ENCODE peak calls at places on chromosome 19, in nine cellular contexts. One of them, this sample, is unnamed. For H3K4me1, the result is how much of the 10 kb centered on the place peaks cover.

GRCh38 chr19:48896191-48896720 is 2.3 kb downstream of the TULP2 start:
- DNase-seq in tibial nerve: peak
- DNase-seq in fibroblast of lung: peak
- DNase-seq in IMR-90: no peak
- DNase-seq in right lobe of liver: peak
- DNase-seq in A673: peak
- DNase-seq in psoas muscle: peak
- DNase-seq in cardiac muscle cell: peak
- DNase-seq in tibial artery: peak
- DNase-seq in this sample: no peak

GRCh38 chr19:48354332-48354992 is 9.3 kb downstream of the TMEM143 start:
- DNase-seq in tibial nerve: no peak
- DNase-seq in fibroblast of lung: peak
- DNase-seq in IMR-90: peak
- DNase-seq in right lobe of liver: no peak
- DNase-seq in A673: no peak
- DNase-seq in psoas muscle: no peak
- DNase-seq in cardiac muscle cell: no peak
- DNase-seq in tibial artery: no peak
- DNase-seq in this sample: no peak

GRCh38 chr19:8576273-8576993 is 809 bp downstream of the MYO1F start:
- DNase-seq in tibial nerve: no peak
- DNase-seq in fibroblast of lung: no peak
- DNase-seq in IMR-90: no peak
- DNase-seq in right lobe of liver: peak
- DNase-seq in A673: no peak
- DNase-seq in psoas muscle: no peak
- DNase-seq in cardiac muscle cell: no peak
- DNase-seq in tibial artery: no peak
- DNase-seq in this sample: no peak

GRCh38 chr19:2050991-2051770 is at the start of gene MKNK2:
- DNase-seq in tibial nerve: peak
- DNase-seq in fibroblast of lung: peak
- DNase-seq in IMR-90: peak
- DNase-seq in right lobe of liver: peak
- DNase-seq in A673: peak
- DNase-seq in psoas muscle: peak
- DNase-seq in cardiac muscle cell: peak
- DNase-seq in tibial artery: peak
- DNase-seq in this sample: peak

GRCh38 chr19:39924389-39924788 is 10.0 kb downstream of the FCGBP start:
- DNase-seq in tibial nerve: no peak
- DNase-seq in fibroblast of lung: no peak
- DNase-seq in IMR-90: no peak
- DNase-seq in right lobe of liver: no peak
- DNase-seq in A673: no peak
- DNase-seq in psoas muscle: no peak
- DNase-seq in cardiac muscle cell: no peak
- DNase-seq in tibial artery: no peak
- DNase-seq in this sample: no peak

GRCh38 chr19:19224852-19225494 is 13.2 kb downstream of the NCAN start:
- DNase-seq in tibial nerve: peak
- DNase-seq in fibroblast of lung: peak
- DNase-seq in IMR-90: peak
- DNase-seq in right lobe of liver: peak
- DNase-seq in A673: peak
- DNase-seq in psoas muscle: peak
- DNase-seq in cardiac muscle cell: peak
- DNase-seq in tibial artery: peak
- DNase-seq in this sample: no peak

GRCh38 chr19:38125238-38125637 is 98.8 kb downstream of the DPF1 start:
- DNase-seq in tibial nerve: no peak
- DNase-seq in fibroblast of lung: no peak
- DNase-seq in IMR-90: no peak
- DNase-seq in right lobe of liver: no peak
- DNase-seq in A673: no peak
- DNase-seq in psoas muscle: no peak
- DNase-seq in cardiac muscle cell: no peak
- DNase-seq in tibial artery: no peak
- DNase-seq in this sample: no peak

GRCh38 chr19:8045872-8046568 is 6.5 kb upstream of the CCL25 start:
- DNase-seq in tibial nerve: no peak
- DNase-seq in fibroblast of lung: no peak
- DNase-seq in IMR-90: no peak
- DNase-seq in right lobe of liver: no peak
- DNase-seq in A673: no peak
- DNase-seq in psoas muscle: no peak
- DNase-seq in cardiac muscle cell: no peak
- DNase-seq in tibial artery: no peak
- DNase-seq in this sample: no peak

GRCh38 chr19:6056801-6057650 is 53.3 kb downstream of the RFX2 start:
- DNase-seq in tibial nerve: peak
- DNase-seq in fibroblast of lung: peak
- DNase-seq in IMR-90: peak
- DNase-seq in right lobe of liver: peak
- DNase-seq in A673: peak
- DNase-seq in psoas muscle: peak
- DNase-seq in cardiac muscle cell: no peak
- DNase-seq in tibial artery: peak
- DNase-seq in this sample: no peak

GRCh38 chr19:19502808-19503602 is 12.3 kb downstream of the TSSK6 start:
- DNase-seq in tibial nerve: no peak
- DNase-seq in fibroblast of lung: no peak
- DNase-seq in IMR-90: no peak
- DNase-seq in right lobe of liver: no peak
- DNase-seq in A673: no peak
- DNase-seq in psoas muscle: no peak
- DNase-seq in cardiac muscle cell: no peak
- DNase-seq in tibial artery: no peak
- DNase-seq in this sample: no peak

GRCh38 chr19:49067554-49067953 is 2.9 kb upstream of the NTF4 start:
- DNase-seq in tibial nerve: no peak
- DNase-seq in fibroblast of lung: no peak
- DNase-seq in IMR-90: no peak
- DNase-seq in right lobe of liver: no peak
- DNase-seq in A673: no peak
- DNase-seq in psoas muscle: no peak
- DNase-seq in cardiac muscle cell: peak
- DNase-seq in tibial artery: no peak
- DNase-seq in this sample: no peak

GRCh38 chr19:43476606-43477005 is 11.2 kb upstream of the LYPD3 start:
- DNase-seq in tibial nerve: no peak
- DNase-seq in fibroblast of lung: peak
- DNase-seq in IMR-90: peak
- DNase-seq in right lobe of liver: no peak
- DNase-seq in A673: peak
- DNase-seq in psoas muscle: no peak
- DNase-seq in cardiac muscle cell: no peak
- DNase-seq in tibial artery: no peak
- DNase-seq in this sample: no peak

GRCh38 chr19:37654525-37654832 is 786 bp downstream of the ZFP30 start:
- DNase-seq in tibial nerve: no peak
- DNase-seq in fibroblast of lung: peak
- DNase-seq in IMR-90: peak
- DNase-seq in right lobe of liver: no peak
- DNase-seq in A673: peak
- DNase-seq in psoas muscle: no peak
- DNase-seq in cardiac muscle cell: peak
- DNase-seq in tibial artery: no peak
- DNase-seq in this sample: no peak

GRCh38 chr19:54673222-54673621 is 10.4 kb downstream of the LILRB4 start:
- DNase-seq in tibial nerve: no peak
- DNase-seq in fibroblast of lung: no peak
- DNase-seq in IMR-90: no peak
- DNase-seq in right lobe of liver: no peak
- DNase-seq in A673: no peak
- DNase-seq in psoas muscle: no peak
- DNase-seq in cardiac muscle cell: no peak
- DNase-seq in tibial artery: peak
- DNase-seq in this sample: no peak

GRCh38 chr19:23817519-23817918 is 58.8 kb upstream of the ZNF681 start:
- DNase-seq in tibial nerve: no peak
- DNase-seq in fibroblast of lung: peak
- DNase-seq in IMR-90: peak
- DNase-seq in right lobe of liver: no peak
- DNase-seq in A673: peak
- DNase-seq in psoas muscle: no peak
- DNase-seq in cardiac muscle cell: peak
- DNase-seq in tibial artery: no peak
- DNase-seq in this sample: no peak

GRCh38 chr19:18798384-18799352 is 7.6 kb upstream of the COMP start:
- DNase-seq in tibial nerve: no peak
- DNase-seq in fibroblast of lung: no peak
- DNase-seq in IMR-90: no peak
- DNase-seq in right lobe of liver: no peak
- DNase-seq in A673: no peak
- DNase-seq in psoas muscle: no peak
- DNase-seq in cardiac muscle cell: no peak
- DNase-seq in tibial artery: no peak
- DNase-seq in this sample: no peak

GRCh38 chr19:35206379-35206778 is 22.2 kb downstream of the FAM187B start:
- DNase-seq in tibial nerve: no peak
- DNase-seq in fibroblast of lung: no peak
- DNase-seq in IMR-90: no peak
- DNase-seq in right lobe of liver: peak
- DNase-seq in A673: no peak
- DNase-seq in psoas muscle: no peak
- DNase-seq in cardiac muscle cell: no peak
- DNase-seq in tibial artery: no peak
- DNase-seq in this sample: no peak

GRCh38 chr19:29845576-29846176 is 33.9 kb downstream of the CCNE1 start:
- DNase-seq in tibial nerve: no peak
- DNase-seq in fibroblast of lung: no peak
- DNase-seq in IMR-90: peak
- DNase-seq in right lobe of liver: no peak
- DNase-seq in A673: peak
- DNase-seq in psoas muscle: peak
- DNase-seq in cardiac muscle cell: peak
- DNase-seq in tibial artery: no peak
- DNase-seq in this sample: no peak

GRCh38 chr19:46196410-46197124 is 33.0 kb upstream of the IGFL1 start:
- DNase-seq in tibial nerve: no peak
- DNase-seq in fibroblast of lung: no peak
- DNase-seq in IMR-90: no peak
- DNase-seq in right lobe of liver: no peak
- DNase-seq in A673: no peak
- DNase-seq in psoas muscle: no peak
- DNase-seq in cardiac muscle cell: no peak
- DNase-seq in tibial artery: no peak
- DNase-seq in this sample: no peak

GRCh38 chr19:5693195-5694166 is 3.4 kb downstream of the RPL36 start:
- DNase-seq in tibial nerve: no peak
- DNase-seq in fibroblast of lung: no peak
- DNase-seq in IMR-90: no peak
- DNase-seq in right lobe of liver: no peak
- DNase-seq in A673: no peak
- DNase-seq in psoas muscle: no peak
- DNase-seq in cardiac muscle cell: no peak
- DNase-seq in tibial artery: no peak
- DNase-seq in this sample: no peak

GRCh38 chr19:15265849-15266248 is 33.6 kb upstream of the EPHX3 start:
- DNase-seq in tibial nerve: peak
- DNase-seq in fibroblast of lung: peak
- DNase-seq in IMR-90: peak
- DNase-seq in right lobe of liver: peak
- DNase-seq in A673: peak
- DNase-seq in psoas muscle: peak
- DNase-seq in cardiac muscle cell: no peak
- DNase-seq in tibial artery: peak
- DNase-seq in this sample: no peak
- H3K4me1 ChIP-seq in tibial nerve: under half
- H3K4me1 ChIP-seq in fibroblast of lung: under half
- H3K4me1 ChIP-seq in IMR-90: under half
- H3K4me1 ChIP-seq in right lobe of liver: half or more
- H3K4me1 ChIP-seq in A673: under half
- H3K4me1 ChIP-seq in psoas muscle: half or more
- H3K4me1 ChIP-seq in cardiac muscle cell: under half
- H3K4me1 ChIP-seq in tibial artery: under half
- H3K4me1 ChIP-seq in this sample: under half

DNA sequence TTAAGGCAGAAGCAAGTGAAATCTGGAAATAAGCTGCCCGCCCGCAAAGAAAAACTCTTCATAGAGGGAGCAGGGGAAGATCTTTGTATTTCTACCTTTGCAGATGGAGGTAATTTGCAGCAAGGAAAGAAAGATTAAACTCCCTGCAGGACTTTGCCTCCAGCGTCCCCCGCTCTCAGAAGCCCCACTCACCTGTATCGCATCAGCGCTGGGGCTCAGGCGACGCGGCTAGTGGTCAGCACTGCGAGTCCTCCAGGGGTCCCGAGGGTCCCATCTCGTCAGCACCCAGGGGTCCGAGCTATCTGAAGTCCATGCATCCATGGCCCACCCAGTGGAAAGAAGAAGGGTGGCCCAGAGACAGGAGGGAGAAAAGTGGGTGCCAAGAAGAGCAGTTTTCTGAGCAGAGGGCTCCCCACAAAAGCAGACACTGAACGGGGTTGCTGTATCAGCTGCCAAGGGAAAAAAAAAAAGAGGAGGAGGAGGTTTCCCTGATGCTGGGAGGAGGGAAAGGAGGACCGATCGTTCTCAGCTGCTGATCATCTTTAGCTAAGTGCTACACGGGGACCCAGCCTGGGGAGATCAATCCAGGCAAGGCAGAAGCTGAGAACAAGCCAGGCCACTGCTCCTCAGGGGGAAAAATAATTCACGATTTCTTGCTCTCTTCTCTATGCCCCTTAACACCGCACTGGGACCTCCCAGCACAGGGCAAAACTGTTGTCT is 117.6 kb upstream of the CACNA1A start:
- DNase-seq in tibial nerve: no peak
- DNase-seq in fibroblast of lung: no peak
- DNase-seq in IMR-90: no peak
- DNase-seq in right lobe of liver: no peak
- DNase-seq in A673: no peak
- DNase-seq in psoas muscle: no peak
- DNase-seq in cardiac muscle cell: no peak
- DNase-seq in tibial artery: no peak
- DNase-seq in this sample: no peak
- H3K4me3 ChIP-seq in tibial nerve: no peak
- H3K4me3 ChIP-seq in fibroblast of lung: peak
- H3K4me3 ChIP-seq in IMR-90: no peak
- H3K4me3 ChIP-seq in right lobe of liver: no peak
- H3K4me3 ChIP-seq in A673: no peak
- H3K4me3 ChIP-seq in psoas muscle: no peak
- H3K4me3 ChIP-seq in cardiac muscle cell: no peak
- H3K4me3 ChIP-seq in tibial artery: no peak
- H3K4me3 ChIP-seq in this sample: no peak

GRCh38 chr19:4300589-4300988 is 1.6 kb downstream of the TMIGD2 start:
- DNase-seq in tibial nerve: no peak
- DNase-seq in fibroblast of lung: no peak
- DNase-seq in IMR-90: no peak
- DNase-seq in right lobe of liver: no peak
- DNase-seq in A673: no peak
- DNase-seq in psoas muscle: no peak
- DNase-seq in cardiac muscle cell: no peak
- DNase-seq in tibial artery: no peak
- DNase-seq in this sample: no peak
- TF ChIP-seq CTCF in tibial nerve: no peak
- TF ChIP-seq CTCF in fibroblast of lung: no peak
- TF ChIP-seq CTCF in IMR-90: no peak
- TF ChIP-seq CTCF in right lobe of liver: no peak
- TF ChIP-seq CTCF in A673: no peak
- TF ChIP-seq CTCF in psoas muscle: no peak
- TF ChIP-seq CTCF in cardiac muscle cell: no peak
- TF ChIP-seq CTCF in tibial artery: no peak
- TF ChIP-seq CTCF in this sample: no peak

GRCh38 chr19:41864374-41864773 is 4.3 kb downstream of the RPS19 start:
- DNase-seq in tibial nerve: no peak
- DNase-seq in fibroblast of lung: no peak
- DNase-seq in IMR-90: no peak
- DNase-seq in right lobe of liver: no peak
- DNase-seq in A673: no peak
- DNase-seq in psoas muscle: peak
- DNase-seq in cardiac muscle cell: no peak
- DNase-seq in tibial artery: no peak
- DNase-seq in this sample: no peak
- H3K4me1 ChIP-seq in tibial nerve: under half
- H3K4me1 ChIP-seq in fibroblast of lung: under half
- H3K4me1 ChIP-seq in IMR-90: under half
- H3K4me1 ChIP-seq in right lobe of liver: under half
- H3K4me1 ChIP-seq in A673: half or more
- H3K4me1 ChIP-seq in psoas muscle: under half
- H3K4me1 ChIP-seq in cardiac muscle cell: under half
- H3K4me1 ChIP-seq in tibial artery: under half
- H3K4me1 ChIP-seq in this sample: under half

This sample was measured in esophagus squamous epithelium.